ENCODE peak calls at places on chromosomes 5 and 9, in eight cellular contexts. One of them, this sample, is unnamed.

GRCh38 chr5:149265559-149265958 is 6.1 kb upstream of the AFAP1L1 start:
- DNase-seq in BJ: no peak
- DNase-seq in HFFc6: peak; percentile 61
- DNase-seq in HFF-Myc: no peak
- DNase-seq in T-helper 2 cell: no peak
- DNase-seq in AG09319: peak; percentile 15
- DNase-seq in osteocyte: no peak
- DNase-seq in T1000: no peak
- DNase-seq in this sample: no peak

GRCh38 chr9:89821081-89821480 is 216.3 kb downstream of the GADD45G start:
- DNase-seq in BJ: no peak
- DNase-seq in HFFc6: no peak
- DNase-seq in HFF-Myc: no peak
- DNase-seq in T-helper 2 cell: no peak
- DNase-seq in AG09319: no peak
- DNase-seq in osteocyte: no peak
- DNase-seq in T1000: no peak
- DNase-seq in this sample: no peak

GRCh38 chr5:111968459-111968858 is 211.5 kb upstream of the NREP start:
- DNase-seq in BJ: no peak
- DNase-seq in HFFc6: peak; percentile 5
- DNase-seq in HFF-Myc: no peak
- DNase-seq in T-helper 2 cell: no peak
- DNase-seq in AG09319: no peak
- DNase-seq in osteocyte: no peak
- DNase-seq in T1000: no peak
- DNase-seq in this sample: no peak

GRCh38 chr5:145942202-145942601 is 5.8 kb downstream of the SH3RF2 start:
- DNase-seq in BJ: no peak
- DNase-seq in HFFc6: no peak
- DNase-seq in HFF-Myc: no peak
- DNase-seq in T-helper 2 cell: no peak
- DNase-seq in AG09319: no peak
- DNase-seq in osteocyte: no peak
- DNase-seq in T1000: no peak
- DNase-seq in this sample: no peak

GRCh38 chr5:1879292-1880263 is 3.1 kb downstream of the IRX4 start:
- DNase-seq in BJ: no peak
- DNase-seq in HFFc6: no peak
- DNase-seq in HFF-Myc: no peak
- DNase-seq in T-helper 2 cell: no peak
- DNase-seq in AG09319: no peak
- DNase-seq in osteocyte: no peak
- DNase-seq in T1000: no peak
- DNase-seq in this sample: no peak

GRCh38 chr9:81632599-81632998 is 56.7 kb downstream of the TLE1 start:
- DNase-seq in BJ: peak; percentile 63
- DNase-seq in HFFc6: peak; percentile 91
- DNase-seq in HFF-Myc: no peak
- DNase-seq in T-helper 2 cell: no peak
- DNase-seq in AG09319: peak; percentile 29
- DNase-seq in osteocyte: no peak
- DNase-seq in T1000: no peak
- DNase-seq in this sample: no peak

GRCh38 chr5:169703803-169704202 is 66.7 kb downstream of the DOCK2 start:
- DNase-seq in BJ: no peak
- DNase-seq in HFFc6: no peak
- DNase-seq in HFF-Myc: no peak
- DNase-seq in T-helper 2 cell: no peak
- DNase-seq in AG09319: no peak
- DNase-seq in osteocyte: no peak
- DNase-seq in T1000: no peak
- DNase-seq in this sample: no peak

GRCh38 chr5:60586307-60586901 is 113.6 kb downstream of the DEPDC1B start:
- DNase-seq in BJ: no peak
- DNase-seq in HFFc6: no peak
- DNase-seq in HFF-Myc: no peak
- DNase-seq in T-helper 2 cell: no peak
- DNase-seq in AG09319: no peak
- DNase-seq in osteocyte: no peak
- DNase-seq in T1000: no peak
- DNase-seq in this sample: no peak

GRCh38 chr5:141529873-141530272 is 41.0 kb downstream of the PCDHGC5 start:
- DNase-seq in BJ: no peak
- DNase-seq in HFFc6: no peak
- DNase-seq in HFF-Myc: no peak
- DNase-seq in T-helper 2 cell: no peak
- DNase-seq in AG09319: no peak
- DNase-seq in osteocyte: no peak
- DNase-seq in T1000: no peak
- DNase-seq in this sample: no peak